ENCODE peak calls at places on chromosomes 7 and 10, in eight cellular contexts. One of them, this sample, is unnamed.

GRCh38 chr7:66376264-66376945 is 171.3 kb downstream of the TPST1 start:
- DNase-seq in tibial nerve: no peak
- DNase-seq in Panc1: no peak
- DNase-seq in spleen: no peak
- DNase-seq in AG10803: no peak
- DNase-seq in NB4: no peak
- DNase-seq in CD8-positive, alpha-beta T cell: no peak
- DNase-seq in PC-3: no peak
- DNase-seq in this sample: no peak

GRCh38 chr7:40134428-40135423 is at the start of the genes MPLKIP and SUGCT:
- DNase-seq in tibial nerve: peak
- DNase-seq in Panc1: peak
- DNase-seq in spleen: peak
- DNase-seq in AG10803: peak
- DNase-seq in NB4: peak
- DNase-seq in CD8-positive, alpha-beta T cell: peak
- DNase-seq in PC-3: peak
- DNase-seq in this sample: peak

GRCh38 chr7:133649593-133649992 is 396.7 kb downstream of the EXOC4 start:
- DNase-seq in tibial nerve: no peak
- DNase-seq in Panc1: no peak
- DNase-seq in spleen: no peak
- DNase-seq in AG10803: peak
- DNase-seq in NB4: no peak
- DNase-seq in CD8-positive, alpha-beta T cell: no peak
- DNase-seq in PC-3: no peak
- DNase-seq in this sample: no peak

GRCh38 chr10:16440396-16441105 is 3.7 kb downstream of the PTER start:
- DNase-seq in tibial nerve: no peak
- DNase-seq in Panc1: no peak
- DNase-seq in spleen: no peak
- DNase-seq in AG10803: no peak
- DNase-seq in NB4: no peak
- DNase-seq in CD8-positive, alpha-beta T cell: no peak
- DNase-seq in PC-3: peak
- DNase-seq in this sample: no peak

GRCh38 chr7:95097851-95098250 is 190.5 kb downstream of the PPP1R9A start:
- DNase-seq in tibial nerve: no peak
- DNase-seq in Panc1: no peak
- DNase-seq in spleen: no peak
- DNase-seq in AG10803: no peak
- DNase-seq in NB4: no peak
- DNase-seq in CD8-positive, alpha-beta T cell: no peak
- DNase-seq in PC-3: no peak
- DNase-seq in this sample: no peak

GRCh38 chr7:47344171-47344955 is 237.5 kb downstream of the TNS3 start:
- DNase-seq in tibial nerve: no peak
- DNase-seq in Panc1: no peak
- DNase-seq in spleen: peak
- DNase-seq in AG10803: no peak
- DNase-seq in NB4: no peak
- DNase-seq in CD8-positive, alpha-beta T cell: no peak
- DNase-seq in PC-3: no peak
- DNase-seq in this sample: no peak

GRCh38 chr7:2452074-2452507 is 24.1 kb downstream of the GRIFIN start:
- DNase-seq in tibial nerve: no peak
- DNase-seq in Panc1: no peak
- DNase-seq in spleen: peak
- DNase-seq in AG10803: no peak
- DNase-seq in NB4: peak
- DNase-seq in CD8-positive, alpha-beta T cell: no peak
- DNase-seq in PC-3: no peak
- DNase-seq in this sample: no peak

GRCh38 chr10:44064317-44064716 is 320.6 kb downstream of the CXCL12 start:
- DNase-seq in tibial nerve: no peak
- DNase-seq in Panc1: no peak
- DNase-seq in spleen: no peak
- DNase-seq in AG10803: no peak
- DNase-seq in NB4: no peak
- DNase-seq in CD8-positive, alpha-beta T cell: no peak
- DNase-seq in PC-3: no peak
- DNase-seq in this sample: no peak

GRCh38 chr7:2497500-2498336 is 21.5 kb upstream of the GRIFIN start:
- DNase-seq in tibial nerve: no peak
- DNase-seq in Panc1: no peak
- DNase-seq in spleen: no peak
- DNase-seq in AG10803: no peak
- DNase-seq in NB4: no peak
- DNase-seq in CD8-positive, alpha-beta T cell: no peak
- DNase-seq in PC-3: no peak
- DNase-seq in this sample: no peak

GRCh38 chr10:46223626-46224413 is 63.0 kb upstream of the ANTXRL start:
- DNase-seq in tibial nerve: no peak
- DNase-seq in Panc1: no peak
- DNase-seq in spleen: peak
- DNase-seq in AG10803: no peak
- DNase-seq in NB4: no peak
- DNase-seq in CD8-positive, alpha-beta T cell: no peak
- DNase-seq in PC-3: no peak
- DNase-seq in this sample: no peak

GRCh38 chr10:75402486-75403143 is 1.1 kb upstream of the ZNF503 start:
- DNase-seq in tibial nerve: peak
- DNase-seq in Panc1: no peak
- DNase-seq in spleen: no peak
- DNase-seq in AG10803: no peak
- DNase-seq in NB4: peak
- DNase-seq in CD8-positive, alpha-beta T cell: no peak
- DNase-seq in PC-3: peak
- DNase-seq in this sample: peak

GRCh38 chr7:83588602-83589240 is 60.2 kb downstream of the SEMA3E start:
- DNase-seq in tibial nerve: no peak
- DNase-seq in Panc1: peak
- DNase-seq in spleen: no peak
- DNase-seq in AG10803: peak
- DNase-seq in NB4: peak
- DNase-seq in CD8-positive, alpha-beta T cell: no peak
- DNase-seq in PC-3: peak
- DNase-seq in this sample: no peak

GRCh38 chr10:122492955-122493597 is 31.7 kb downstream of the HTRA1 start:
- DNase-seq in tibial nerve: no peak
- DNase-seq in Panc1: no peak
- DNase-seq in spleen: no peak
- DNase-seq in AG10803: peak
- DNase-seq in NB4: no peak
- DNase-seq in CD8-positive, alpha-beta T cell: no peak
- DNase-seq in PC-3: no peak
- DNase-seq in this sample: no peak

GRCh38 chr10:122495406-122496340 is 34.3 kb downstream of the HTRA1 start:
- DNase-seq in tibial nerve: no peak
- DNase-seq in Panc1: no peak
- DNase-seq in spleen: no peak
- DNase-seq in AG10803: peak
- DNase-seq in NB4: no peak
- DNase-seq in CD8-positive, alpha-beta T cell: peak
- DNase-seq in PC-3: no peak
- DNase-seq in this sample: no peak

GRCh38 chr10:122494173-122494820 is 32.9 kb downstream of the HTRA1 start:
- DNase-seq in tibial nerve: no peak
- DNase-seq in Panc1: no peak
- DNase-seq in spleen: no peak
- DNase-seq in AG10803: no peak
- DNase-seq in NB4: no peak
- DNase-seq in CD8-positive, alpha-beta T cell: no peak
- DNase-seq in PC-3: peak
- DNase-seq in this sample: no peak

GRCh38 chr10:122493761-122494160 is 32.4 kb downstream of the HTRA1 start:
- DNase-seq in tibial nerve: no peak
- DNase-seq in Panc1: no peak
- DNase-seq in spleen: no peak
- DNase-seq in AG10803: no peak
- DNase-seq in NB4: no peak
- DNase-seq in CD8-positive, alpha-beta T cell: no peak
- DNase-seq in PC-3: no peak
- DNase-seq in this sample: no peak

DNA sequence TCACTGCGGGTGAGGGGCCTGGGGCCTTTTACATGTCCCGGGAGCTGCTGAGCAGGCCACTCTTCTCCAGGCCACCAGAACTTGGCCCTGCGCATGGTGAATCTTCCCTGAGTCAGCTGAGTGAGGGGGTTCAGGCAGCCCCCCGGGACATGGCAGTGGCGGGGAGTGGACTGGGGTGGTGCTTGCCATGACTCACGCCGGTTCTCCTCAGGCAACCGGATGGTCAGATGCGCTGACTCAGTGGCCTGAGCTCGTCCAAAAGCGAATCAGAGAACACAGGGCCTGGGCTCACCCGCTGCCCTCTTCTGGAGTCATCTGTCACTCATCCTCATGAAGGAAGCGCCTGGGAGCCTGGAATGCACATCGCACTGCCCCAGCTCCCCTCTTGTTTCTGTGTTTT is 33.5 kb downstream of the HTRA1 start:
- DNase-seq in tibial nerve: peak
- DNase-seq in Panc1: no peak
- DNase-seq in spleen: no peak
- DNase-seq in AG10803: peak
- DNase-seq in NB4: no peak
- DNase-seq in CD8-positive, alpha-beta T cell: no peak
- DNase-seq in PC-3: peak
- DNase-seq in this sample: no peak
- H3K4me3 ChIP-seq in tibial nerve: no peak
- H3K4me3 ChIP-seq in Panc1: no peak
- H3K4me3 ChIP-seq in spleen: no peak
- H3K4me3 ChIP-seq in AG10803: no peak
- H3K4me3 ChIP-seq in NB4: no peak
- H3K4me3 ChIP-seq in CD8-positive, alpha-beta T cell: no peak
- H3K4me3 ChIP-seq in PC-3: peak
- H3K4me3 ChIP-seq in this sample: no peak

GRCh38 chr10:101137271-101137670 is 6.2 kb downstream of the TLX1 start:
- DNase-seq in tibial nerve: no peak
- DNase-seq in Panc1: no peak
- DNase-seq in spleen: no peak
- DNase-seq in AG10803: no peak
- DNase-seq in NB4: no peak
- DNase-seq in CD8-positive, alpha-beta T cell: no peak
- DNase-seq in PC-3: no peak
- DNase-seq in this sample: no peak

GRCh38 chr10:101138788-101139420 is 7.8 kb downstream of the TLX1 start:
- DNase-seq in tibial nerve: no peak
- DNase-seq in Panc1: no peak
- DNase-seq in spleen: no peak
- DNase-seq in AG10803: no peak
- DNase-seq in NB4: no peak
- DNase-seq in CD8-positive, alpha-beta T cell: no peak
- DNase-seq in PC-3: no peak
- DNase-seq in this sample: no peak

GRCh38 chr10:101140950-101141621 is 10.0 kb downstream of the TLX1 start:
- DNase-seq in tibial nerve: no peak
- DNase-seq in Panc1: no peak
- DNase-seq in spleen: no peak
- DNase-seq in AG10803: no peak
- DNase-seq in NB4: no peak
- DNase-seq in CD8-positive, alpha-beta T cell: no peak
- DNase-seq in PC-3: no peak
- DNase-seq in this sample: no peak

GRCh38 chr10:101140084-101140949 is 9.2 kb downstream of the TLX1 start:
- DNase-seq in tibial nerve: no peak
- DNase-seq in Panc1: no peak
- DNase-seq in spleen: no peak
- DNase-seq in AG10803: no peak
- DNase-seq in NB4: no peak
- DNase-seq in CD8-positive, alpha-beta T cell: no peak
- DNase-seq in PC-3: no peak
- DNase-seq in this sample: no peak

DNA sequence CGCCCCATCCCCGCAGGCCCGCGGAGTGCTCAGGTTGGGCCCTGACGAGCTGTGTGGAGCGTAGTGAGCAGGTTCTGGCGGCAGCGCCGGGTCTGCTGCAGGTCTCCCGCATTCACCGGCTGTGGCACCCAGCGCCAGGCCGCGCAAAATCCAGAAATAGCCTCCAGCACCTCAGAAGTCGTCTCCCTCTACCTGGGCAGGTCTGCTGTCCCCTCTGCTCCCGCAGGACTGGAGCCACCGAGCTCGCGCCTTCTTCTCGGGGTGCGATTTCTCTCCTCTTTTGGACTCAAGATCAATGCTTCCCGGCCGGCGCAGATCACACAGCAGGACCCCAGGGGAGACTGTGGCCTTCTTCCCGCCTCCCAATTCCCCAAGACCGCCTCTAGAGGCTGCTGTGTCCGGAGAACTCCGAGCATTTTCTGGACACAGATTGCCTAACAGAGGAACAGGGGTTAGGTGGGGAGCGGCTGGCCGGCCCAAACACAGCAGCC is 8.4 kb downstream of the TLX1 start:
- DNase-seq in tibial nerve: no peak
- DNase-seq in Panc1: no peak
- DNase-seq in spleen: no peak
- DNase-seq in AG10803: no peak
- DNase-seq in NB4: no peak
- DNase-seq in CD8-positive, alpha-beta T cell: no peak
- DNase-seq in PC-3: no peak
- DNase-seq in this sample: no peak
- TF ChIP-seq CTCF in tibial nerve: no peak
- TF ChIP-seq CTCF in Panc1: no peak
- TF ChIP-seq CTCF in spleen: no peak
- TF ChIP-seq CTCF in AG10803: peak
- TF ChIP-seq CTCF in NB4: peak
- TF ChIP-seq CTCF in CD8-positive, alpha-beta T cell: no peak
- TF ChIP-seq CTCF in PC-3: no peak
- TF ChIP-seq CTCF in this sample: peak

GRCh38 chr7:1288996-1289551 is 56.4 kb downstream of the UNCX start:
- DNase-seq in tibial nerve: no peak
- DNase-seq in Panc1: no peak
- DNase-seq in spleen: peak
- DNase-seq in AG10803: no peak
- DNase-seq in NB4: no peak
- DNase-seq in CD8-positive, alpha-beta T cell: no peak
- DNase-seq in PC-3: no peak
- DNase-seq in this sample: no peak
- H3K4me3 ChIP-seq in tibial nerve: no peak
- H3K4me3 ChIP-seq in Panc1: no peak
- H3K4me3 ChIP-seq in spleen: no peak
- H3K4me3 ChIP-seq in AG10803: no peak
- H3K4me3 ChIP-seq in NB4: no peak
- H3K4me3 ChIP-seq in CD8-positive, alpha-beta T cell: no peak
- H3K4me3 ChIP-seq in PC-3: no peak
- H3K4me3 ChIP-seq in this sample: no peak

DNA sequence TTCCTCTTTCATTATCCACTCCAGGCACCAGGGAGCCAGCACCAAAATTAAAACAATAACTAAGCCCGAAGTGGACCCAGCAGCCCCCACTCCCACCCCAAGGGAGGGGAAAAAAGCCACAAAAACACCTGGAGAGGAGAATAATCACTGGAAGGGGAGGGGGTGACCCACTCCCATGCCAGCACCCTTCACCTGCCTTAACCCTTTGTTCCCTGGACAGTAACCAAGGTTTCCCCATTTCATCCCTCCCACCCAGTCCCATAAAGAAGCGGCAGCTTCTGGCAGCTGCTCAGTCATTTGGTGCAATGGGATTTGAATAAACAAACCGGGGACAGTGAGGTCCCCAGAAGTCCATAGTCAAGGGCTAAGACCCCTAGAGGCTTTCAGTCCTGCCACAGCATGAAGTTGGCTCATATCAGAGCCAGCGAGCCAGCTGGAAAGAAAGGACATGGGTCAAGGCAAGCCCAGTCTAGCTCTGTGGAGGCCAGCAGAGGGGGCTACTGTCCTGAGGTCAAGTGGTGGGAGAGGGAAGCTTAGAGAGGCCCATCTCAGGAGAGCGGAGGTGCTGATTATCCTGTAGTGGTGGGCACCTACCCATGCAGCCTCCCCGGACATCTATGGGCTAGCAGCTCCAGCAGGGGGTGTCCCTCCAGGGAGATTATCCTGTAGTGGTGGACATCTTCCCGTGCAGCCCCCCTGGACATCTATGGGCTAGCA is 58.8 kb upstream of the LBX1 start:
- DNase-seq in tibial nerve: no peak
- DNase-seq in Panc1: no peak
- DNase-seq in spleen: no peak
- DNase-seq in AG10803: no peak
- DNase-seq in NB4: peak
- DNase-seq in CD8-positive, alpha-beta T cell: no peak
- DNase-seq in PC-3: peak
- DNase-seq in this sample: no peak
- TF ChIP-seq CTCF in tibial nerve: no peak
- TF ChIP-seq CTCF in Panc1: no peak
- TF ChIP-seq CTCF in spleen: peak
- TF ChIP-seq CTCF in AG10803: peak
- TF ChIP-seq CTCF in NB4: peak
- TF ChIP-seq CTCF in CD8-positive, alpha-beta T cell: no peak
- TF ChIP-seq CTCF in PC-3: peak
- TF ChIP-seq CTCF in this sample: peak

This sample was measured in epithelial cell of proximal tubule.